ENCODE peak calls at places on chromosomes 6 and 20, in four cellular contexts. H is HCT116, R is OCI-LY7, M is neural progenitor cell. J is an unnamed sample.

GRCh38 chr6:145631374-145631773 is 103.9 kb downstream of the EPM2A start:
- DNase-seq in M (no peak), H (no peak), R (no peak), J (no peak)

GRCh38 chr6:53090576-53090975 is 25.4 kb downstream of the FBXO9 start:
- DNase-seq in M (no peak), R (no peak), H (no peak), J (peak)

GRCh38 chr6:119742188-119742803 is 392.7 kb upstream of the MAN1A1 start:
- DNase-seq in M (peak), H (peak), R (peak), J (peak)

GRCh38 chr6:108168980-108169800 is 3.4 kb downstream of the NR2E1 start:
- DNase-seq in R (no peak), M (peak), H (no peak), J (no peak)

GRCh38 chr6:157646012-157646411 is 177.0 kb upstream of the SNX9 start:
- DNase-seq in M (no peak), H (no peak), R (no peak), J (no peak)

GRCh38 chr6:170205126-170205525 is 85.8 kb downstream of the DLL1 start:
- DNase-seq in R (no peak), M (no peak), H (no peak), J (no peak)

GRCh38 chr6:1960484-1961142 is 284.8 kb downstream of the GMDS start:
- DNase-seq in R (no peak), H (no peak), M (no peak), J (no peak)

GRCh38 chr6:43093361-43094289 is 17.5 kb downstream of the PTK7 start:
- DNase-seq in R (no peak), M (no peak), H (no peak), J (no peak)

GRCh38 chr20:16926626-16927025 is 178.5 kb downstream of the OTOR start:
- DNase-seq in R (no peak), H (no peak), M (no peak), J (no peak)

GRCh38 chr6:158264180-158264579 is 48.1 kb upstream of the TULP4 start:
- DNase-seq in H (no peak), R (no peak), M (no peak), J (no peak)

GRCh38 chr6:106757267-106757666 is 127.9 kb downstream of the QRSL1 start:
- DNase-seq in M (no peak), H (no peak), R (no peak), J (peak)

GRCh38 chr20:40251284-40251932 is 437.6 kb downstream of the MAFB start:
- DNase-seq in M (peak), R (peak), H (peak), J (peak)

GRCh38 chr6:4224082-4224978 is 89.0 kb upstream of the ECI2 start:
- DNase-seq in H (no peak), R (no peak), M (no peak), J (no peak)

GRCh38 chr6:138063726-138064125 is 43.5 kb downstream of the PERP start:
- DNase-seq in R (no peak), M (no peak), H (no peak), J (no peak)

GRCh38 chr6:3455490-3456394 is 1.1 kb downstream of the SLC22A23 start:
- DNase-seq in R (no peak), H (no peak), M (peak), J (no peak)

GRCh38 chr6:169454872-169455204 is 201.2 kb upstream of the THBS2 start:
- DNase-seq in R (no peak), M (no peak), H (no peak), J (no peak)

GRCh38 chr6:168247456-168248147 is 72.0 kb downstream of the DACT2 start:
- DNase-seq in M (no peak), H (no peak), R (no peak), J (no peak)

GRCh38 chr6:167944130-167944529 is 53.3 kb upstream of the KIF25 start:
- DNase-seq in H (no peak), M (no peak), R (no peak), J (no peak)

GRCh38 chr20:12687476-12687875 is 321.3 kb upstream of the SPTLC3 start:
- DNase-seq in R (no peak), M (no peak), H (no peak), J (no peak)

GRCh38 chr6:48061630-48062029 is 49.4 kb downstream of the PTCHD4 start:
- DNase-seq in M (no peak), H (no peak), R (no peak), J (peak)

GRCh38 chr20:59829415-59830106 is 103.9 kb downstream of the SYCP2 start:
- DNase-seq in M (no peak), R (no peak), H (no peak), J (no peak)

GRCh38 chr6:14121936-14122344 is 4.4 kb downstream of the CD83 start:
- DNase-seq in H (no peak), M (no peak), R (peak), J (no peak)

DNA sequence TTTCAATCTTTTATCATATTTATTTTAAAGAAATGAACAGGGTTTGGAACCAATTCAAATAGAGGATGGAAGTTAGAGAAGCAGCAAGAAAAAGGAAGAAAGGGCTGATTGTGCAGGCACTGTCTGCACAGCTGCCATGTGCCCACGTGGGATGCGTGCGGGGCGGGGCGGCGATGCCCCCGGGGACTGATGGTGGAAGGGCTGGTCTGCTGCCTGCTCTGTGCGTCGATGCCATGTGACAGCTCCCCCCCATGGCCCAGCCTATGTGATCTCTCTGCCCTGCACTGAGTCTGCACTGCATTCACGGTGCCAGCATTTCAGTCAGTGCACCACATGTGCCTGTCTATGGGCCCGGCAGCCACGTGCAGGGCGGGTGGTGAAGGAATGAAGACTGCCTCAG is 96.4 kb downstream of the IRF4 start:
- DNase-seq in H (no peak), M (no peak), R (no peak), J (no peak)
- TF ChIP-seq EZH2phosphoT487 in H (no peak), M (no peak), R (no peak), J (no peak)

GRCh38 chr6:133631421-133631820 is 257.5 kb upstream of the TCF21 start:
- DNase-seq in M (no peak), R (no peak), H (no peak), J (peak)
- H3K4me2 ChIP-seq in M (no peak), R (no peak), H (peak), J (peak)

GRCh38 chr20:61657719-61658377 is 405.8 kb downstream of the CDH4 start:
- DNase-seq in H (no peak), M (no peak), R (no peak), J (no peak)
- TF ChIP-seq EZH2phosphoT487 in H (no peak), M (no peak), R (no peak), J (no peak)

GRCh38 chr6:10412165-10412947 is 2.5 kb downstream of the TFAP2A start:
- DNase-seq in H (no peak), R (peak), M (peak), J (peak)
- H3K4me2 ChIP-seq in H (peak), R (peak), M (peak), J (peak)

GRCh38 chr20:62507991-62508640 is 32.3 kb upstream of the GATA5 start:
- DNase-seq in M (no peak), R (no peak), H (no peak), J (no peak)
- TF ChIP-seq EZH2phosphoT487 in M (no peak), R (no peak), H (no peak), J (no peak)